ENCODE peak calls at places on chromosomes 11 and 22, in four cellular contexts. H, R, M and J are unnamed samples.

GRCh38 chr11:36148701-36149100 is 140.5 kb downstream of the COMMD9 start:
- DNase-seq in H (no peak), R (no peak), M (no peak), J (no peak)

GRCh38 chr11:70267405-70267950 is 3.0 kb upstream of the PPFIA1 start:
- DNase-seq in H (no peak), R (no peak), M (no peak), J (no peak)

GRCh38 chr11:59403546-59403945 is 22.7 kb downstream of the OR5A2 start:
- DNase-seq in H (no peak), R (no peak), M (no peak), J (no peak)

GRCh38 chr11:126808851-126809250 is 191.7 kb downstream of the KIRREL3 start:
- DNase-seq in H (no peak), R (no peak), M (no peak), J (no peak)

GRCh38 chr11:10876168-10876567 is 18.3 kb upstream of the ZBED5 start:
- DNase-seq in H (no peak), R (no peak), M (no peak), J (no peak)

GRCh38 chr11:59173964-59174663 is 2.2 kb downstream of the DTX4 start:
- DNase-seq in H (peak; percentile 84), R (no peak), M (peak; percentile 80), J (no peak)

GRCh38 chr11:67120456-67120855 is 1.4 kb downstream of the KDM2A start:
- DNase-seq in H (no peak), R (no peak), M (no peak), J (no peak)

GRCh38 chr22:50314455-50315288 is 7.2 kb upstream of the PLXNB2 start:
- DNase-seq in H (peak; percentile 91), R (peak; percentile 50), M (peak; percentile 87), J (no peak)

GRCh38 chr22:36331306-36331911 is 56.4 kb downstream of the MYH9 start:
- DNase-seq in H (no peak), R (peak; percentile 76), M (peak; percentile 89), J (peak; percentile 68)

GRCh38 chr22:28186641-28187040 is 267.6 kb upstream of the PITPNB start:
- DNase-seq in H (no peak), R (no peak), M (no peak), J (no peak)

GRCh38 chr22:48579035-48579914 is 1248.4 kb downstream of the BRD1 start:
- DNase-seq in H (no peak), R (no peak), M (peak; percentile 43), J (no peak)

GRCh38 chr11:47656284-47656915 is 14.0 kb upstream of the MTCH2 start:
- DNase-seq in H (no peak), R (no peak), M (no peak), J (no peak)

GRCh38 chr22:49433717-49434611 is 393.7 kb downstream of the BRD1 start:
- DNase-seq in H (no peak), R (no peak), M (no peak), J (no peak)

GRCh38 chr11:61020706-61021235 is 49.3 kb downstream of the CD6 start:
- DNase-seq in H (peak; percentile 6), R (no peak), M (no peak), J (no peak)

GRCh38 chr22:42270512-42271190 is at the start of gene TCF20:
- DNase-seq in H (peak; percentile 88), R (peak; percentile 76), M (peak; percentile 84), J (peak; percentile 85)

GRCh38 chr11:88508808-88509581 is 171.5 kb upstream of the CTSC start:
- DNase-seq in H (peak; percentile 47), R (no peak), M (peak; percentile 53), J (peak; percentile 34)

GRCh38 chr11:128336203-128336602 is 251.2 kb downstream of the ETS1 start:
- DNase-seq in H (no peak), R (peak; percentile 35), M (peak; percentile 50), J (no peak)

GRCh38 chr11:8301622-8302021 is 37.9 kb upstream of the LMO1 start:
- DNase-seq in H (no peak), R (no peak), M (no peak), J (no peak)

GRCh38 chr11:78044706-78045105 is 19.0 kb upstream of the THRSP start:
- DNase-seq in H (peak; percentile 77), R (no peak), M (peak; percentile 92), J (no peak)

GRCh38 chr11:58075781-58076180 is 45.0 kb downstream of the OR6Q1 start:
- DNase-seq in H (no peak), R (no peak), M (no peak), J (no peak)

GRCh38 chr11:115616941-115617340 is 112.7 kb upstream of the CADM1 start:
- DNase-seq in H (no peak), R (peak; percentile 30), M (no peak), J (no peak)

GRCh38 chr11:57144075-57144474 is 37.7 kb upstream of the LRRC55 start:
- DNase-seq in H (no peak), R (no peak), M (no peak), J (no peak)

GRCh38 chr11:36253238-36253637 is 36.0 kb downstream of the COMMD9 start:
- DNase-seq in H (no peak), R (no peak), M (no peak), J (no peak)

DNA sequence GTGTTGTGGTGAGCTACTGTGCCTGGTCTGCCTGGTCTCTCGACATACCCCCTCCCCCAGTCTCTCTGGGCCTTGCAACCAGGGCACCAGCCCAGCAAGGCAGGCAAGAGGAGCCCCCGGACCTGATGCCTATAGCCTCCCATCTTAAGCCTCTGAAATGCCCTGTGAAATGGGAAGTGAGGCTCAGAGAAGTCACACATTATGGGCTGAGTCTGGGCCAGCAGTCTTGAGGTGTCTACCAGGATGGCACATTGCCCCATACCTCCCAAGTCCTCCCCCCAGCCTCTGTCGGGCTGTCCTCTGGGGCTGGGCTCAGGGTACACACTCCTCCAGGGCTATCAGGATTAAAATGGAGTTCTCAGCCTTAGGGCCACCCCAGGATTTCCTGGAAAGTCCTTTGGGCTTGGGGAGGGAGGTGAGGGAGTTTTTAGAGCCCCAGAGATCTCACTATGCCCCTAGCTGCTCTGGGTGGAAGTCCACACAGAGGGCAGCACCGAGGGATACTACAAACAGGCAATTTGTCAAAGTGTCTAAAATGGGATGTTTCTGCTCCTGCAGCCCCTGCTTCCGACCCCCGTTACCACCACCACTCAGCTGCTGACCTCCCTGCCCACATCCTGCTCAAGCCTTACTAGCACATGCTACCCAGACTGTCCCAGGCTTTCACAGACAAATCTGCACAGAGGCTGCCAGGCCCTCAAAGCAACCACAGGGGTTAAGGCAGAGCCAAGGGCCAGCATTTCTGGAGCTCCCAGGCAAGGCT is 3.1 kb upstream of the SH3BP1 start:
- DNase-seq in H (no peak), R (no peak), M (no peak), J (no peak)
- TF ChIP-seq CTCF in H (no peak), R (peak; percentile 10), M (no peak), J (no peak)

GRCh38 chr11:12829131-12829530 is 154.9 kb downstream of the TEAD1 start:
- DNase-seq in H (no peak), R (no peak), M (no peak), J (no peak)
- H3K4me1 ChIP-seq in H (no peaks in the 10 kb centered on the region), R (peaks cover 48% of the 10 kb centered on the region), M (peaks cover 22% of the 10 kb centered on the region), J (peaks cover 16% of the 10 kb centered on the region)

GRCh38 chr11:19555266-19555665 is 157.4 kb upstream of the NAV2 start:
- DNase-seq in H (peak; percentile 56), R (no peak), M (no peak), J (no peak)

GRCh38 chr11:19551454-19551853 is 161.2 kb upstream of the NAV2 start:
- DNase-seq in H (no peak), R (no peak), M (no peak), J (no peak)

GRCh38 chr11:19553683-19554333 is 158.8 kb upstream of the NAV2 start:
- DNase-seq in H (peak; percentile 82), R (peak; percentile 84), M (peak; percentile 83), J (peak; percentile 88)

GRCh38 chr11:19552684-19553083 is 160.0 kb upstream of the NAV2 start:
- DNase-seq in H (no peak), R (no peak), M (no peak), J (no peak)

GRCh38 chr11:19552100-19552499 is 160.5 kb upstream of the NAV2 start:
- DNase-seq in H (no peak), R (no peak), M (no peak), J (no peak)
- TF ChIP-seq CTCF in H (no peak), R (no peak), M (no peak), J (no peak)

DNA sequence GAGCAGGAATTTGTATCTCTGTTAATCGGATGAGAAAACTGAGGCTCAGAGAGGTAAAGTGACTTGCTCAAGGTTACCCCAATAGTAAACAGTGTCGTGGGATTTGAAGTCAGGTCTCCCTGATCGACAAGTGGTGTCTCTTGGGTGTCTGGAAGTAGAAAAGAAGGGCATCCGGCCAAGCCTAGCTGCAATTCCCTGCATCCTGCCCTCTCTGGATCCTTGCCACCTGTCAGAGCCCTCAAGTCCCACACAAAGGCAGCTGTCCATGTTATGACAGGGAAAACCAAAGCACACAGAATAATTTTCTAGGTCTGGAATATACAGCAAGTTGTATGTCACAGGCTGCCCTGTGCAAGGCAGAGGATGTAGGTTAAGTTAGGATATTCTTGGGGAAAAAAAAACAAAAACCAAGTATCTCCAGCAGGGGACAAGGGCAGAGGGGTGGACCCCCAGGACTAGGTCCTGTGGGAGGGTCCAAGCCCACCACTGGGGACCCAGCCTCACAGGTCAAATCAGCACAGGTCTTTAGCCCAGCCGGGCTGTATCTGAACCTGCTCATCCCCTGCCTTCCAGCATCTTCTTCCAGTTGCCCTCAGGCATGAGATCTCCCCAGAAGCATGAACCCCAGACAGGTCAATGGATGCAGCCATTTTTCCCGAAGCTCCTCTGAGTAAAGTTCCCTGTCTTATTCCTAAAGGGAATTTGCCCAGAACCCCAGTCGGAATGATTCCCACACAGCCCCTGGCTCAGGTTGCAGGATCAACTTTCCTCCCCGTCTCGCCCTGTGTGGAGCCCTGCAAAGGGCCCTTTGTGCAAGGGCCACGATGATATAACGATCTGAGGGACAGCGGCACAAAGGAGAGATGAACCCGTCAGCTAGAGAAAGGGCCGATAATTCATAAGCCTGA is 15.1 kb downstream of the USH1C start:
- DNase-seq in H (peak; percentile 21), R (no peak), M (no peak), J (no peak)
- H3K4me1 ChIP-seq in H (peaks cover 5% of the 10 kb centered on the region), R (no peaks in the 10 kb centered on the region), M (no peaks in the 10 kb centered on the region), J (no peaks in the 10 kb centered on the region)

DNA sequence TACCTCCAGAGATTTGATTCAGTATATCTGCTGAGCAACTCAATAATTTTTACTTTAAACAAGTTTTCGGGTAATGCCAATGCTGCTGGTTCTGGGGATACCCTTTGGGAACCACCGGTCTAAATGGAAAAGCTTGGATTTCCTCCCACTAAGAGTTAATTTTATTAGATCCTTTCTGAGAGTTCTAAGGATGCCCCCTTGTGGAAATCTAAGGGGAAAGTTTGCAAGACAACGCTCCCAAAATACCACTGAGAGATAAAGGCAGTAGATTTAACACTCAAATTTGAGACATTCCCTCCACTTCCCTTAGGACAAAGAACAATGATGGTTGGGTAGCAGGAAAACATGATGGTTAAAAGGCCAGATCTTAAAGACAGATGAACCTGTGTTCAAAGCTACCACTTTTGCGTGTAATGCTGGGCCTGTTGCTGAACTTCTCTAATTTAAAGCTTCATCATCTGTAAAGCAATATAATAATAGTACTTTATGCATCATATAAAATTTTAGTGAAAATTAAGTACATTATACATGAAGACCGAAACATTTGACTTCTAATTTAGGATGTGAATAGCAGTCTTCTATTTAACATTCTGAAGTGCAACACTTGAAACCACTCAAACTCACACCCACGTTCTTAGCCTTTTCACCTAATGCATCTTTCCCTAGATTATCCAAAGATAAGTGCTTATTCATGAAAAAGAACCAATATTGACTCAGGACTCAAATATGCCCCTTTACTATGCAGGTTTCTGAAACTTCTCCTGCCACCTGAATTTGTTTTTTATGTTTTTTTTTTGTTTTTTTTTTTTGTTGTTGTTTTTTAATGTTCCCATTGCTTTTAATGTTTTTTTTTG is 110.1 kb upstream of the LUZP2 start:
- DNase-seq in H (no peak), R (no peak), M (no peak), J (no peak)
- TF ChIP-seq CTCF in H (no peak), R (peak; percentile 40), M (peak; percentile 23), J (no peak)

GRCh38 chr11:63867511-63867910 is 28.6 kb downstream of the MARK2 start:
- DNase-seq in H (peak; percentile 2), R (no peak), M (no peak), J (no peak)
- H3K4me1 ChIP-seq in H (peaks cover 11% of the 10 kb centered on the region), R (peaks cover 64% of the 10 kb centered on the region), M (peaks cover 89% of the 10 kb centered on the region), J (peaks cover 25% of the 10 kb centered on the region)

GRCh38 chr11:130002352-130002845 is at the start of gene PRDM10:
- DNase-seq in H (peak; percentile 95), R (peak; percentile 94), M (peak; percentile 94), J (peak; percentile 96)
- TF ChIP-seq CTCF in H (no peak), R (peak; percentile 2), M (no peak), J (no peak)